ENCODE peak calls at places on chromosomes 13 and 19, in six cellular contexts. One of them, this sample, is unnamed.

GRCh38 chr19:33734913-33735312 is 61.8 kb upstream of the KCTD15 start:
- DNase-seq in stimulated activated CD4-positive, alpha-beta T cell treated with anti-CD3 and anti-CD28 coated beads, Interleukin-15, amount 100 ng/mL, for 48 hours: no peak
- DNase-seq in nephron progenitor cell: no peak
- DNase-seq in Daoy: no peak
- DNase-seq in lower leg skin: no peak
- DNase-seq in WTC11: no peak
- DNase-seq in this sample: no peak

GRCh38 chr19:6273701-6274601 is 5.8 kb downstream of the MLLT1 start:
- DNase-seq in WTC11: no peak
- DNase-seq in lower leg skin: peak; percentile 97
- DNase-seq in nephron progenitor cell: peak; percentile 38
- DNase-seq in stimulated activated CD4-positive, alpha-beta T cell treated with anti-CD3 and anti-CD28 coated beads, Interleukin-15, amount 100 ng/mL, for 48 hours: no peak
- DNase-seq in Daoy: peak; percentile 86
- DNase-seq in this sample: no peak

GRCh38 chr13:25473864-25474263 is 102.1 kb downstream of the ATP8A2 start:
- DNase-seq in WTC11: no peak
- DNase-seq in lower leg skin: no peak
- DNase-seq in Daoy: peak; percentile 29
- DNase-seq in nephron progenitor cell: no peak
- DNase-seq in stimulated activated CD4-positive, alpha-beta T cell treated with anti-CD3 and anti-CD28 coated beads, Interleukin-15, amount 100 ng/mL, for 48 hours: no peak
- DNase-seq in this sample: no peak

GRCh38 chr13:114115796-114116195 is 16.6 kb downstream of the RASA3 start:
- DNase-seq in nephron progenitor cell: no peak
- DNase-seq in lower leg skin: peak; percentile 76
- DNase-seq in stimulated activated CD4-positive, alpha-beta T cell treated with anti-CD3 and anti-CD28 coated beads, Interleukin-15, amount 100 ng/mL, for 48 hours: no peak
- DNase-seq in Daoy: no peak
- DNase-seq in WTC11: no peak
- DNase-seq in this sample: no peak

GRCh38 chr19:17504456-17504855 is 7.0 kb upstream of the PGLS start:
- DNase-seq in stimulated activated CD4-positive, alpha-beta T cell treated with anti-CD3 and anti-CD28 coated beads, Interleukin-15, amount 100 ng/mL, for 48 hours: no peak
- DNase-seq in lower leg skin: no peak
- DNase-seq in WTC11: no peak
- DNase-seq in Daoy: no peak
- DNase-seq in nephron progenitor cell: no peak
- DNase-seq in this sample: no peak

GRCh38 chr19:40802300-40803169 is 3.5 kb downstream of the EGLN2 start:
- DNase-seq in nephron progenitor cell: no peak
- DNase-seq in stimulated activated CD4-positive, alpha-beta T cell treated with anti-CD3 and anti-CD28 coated beads, Interleukin-15, amount 100 ng/mL, for 48 hours: no peak
- DNase-seq in Daoy: no peak
- DNase-seq in lower leg skin: peak; percentile 91
- DNase-seq in WTC11: no peak
- DNase-seq in this sample: peak; percentile 37

GRCh38 chr19:6828698-6829633 is 56.5 kb downstream of the VAV1 start:
- DNase-seq in nephron progenitor cell: no peak
- DNase-seq in WTC11: peak; percentile 36
- DNase-seq in Daoy: peak; percentile 75
- DNase-seq in lower leg skin: peak; percentile 74
- DNase-seq in stimulated activated CD4-positive, alpha-beta T cell treated with anti-CD3 and anti-CD28 coated beads, Interleukin-15, amount 100 ng/mL, for 48 hours: peak; percentile 47
- DNase-seq in this sample: peak; percentile 67

GRCh38 chr19:51012661-51013190 is 6.8 kb downstream of the KLK10 start:
- DNase-seq in stimulated activated CD4-positive, alpha-beta T cell treated with anti-CD3 and anti-CD28 coated beads, Interleukin-15, amount 100 ng/mL, for 48 hours: no peak
- DNase-seq in lower leg skin: no peak
- DNase-seq in WTC11: no peak
- DNase-seq in Daoy: no peak
- DNase-seq in nephron progenitor cell: no peak
- DNase-seq in this sample: no peak

GRCh38 chr13:107712145-107712544 is 503.2 kb downstream of the LIG4 start:
- DNase-seq in WTC11: no peak
- DNase-seq in stimulated activated CD4-positive, alpha-beta T cell treated with anti-CD3 and anti-CD28 coated beads, Interleukin-15, amount 100 ng/mL, for 48 hours: no peak
- DNase-seq in nephron progenitor cell: no peak
- DNase-seq in lower leg skin: no peak
- DNase-seq in Daoy: no peak
- DNase-seq in this sample: no peak

GRCh38 chr13:91398413-91399188 is at the start of gene GPC5:
- DNase-seq in stimulated activated CD4-positive, alpha-beta T cell treated with anti-CD3 and anti-CD28 coated beads, Interleukin-15, amount 100 ng/mL, for 48 hours: peak; percentile 69
- DNase-seq in nephron progenitor cell: peak; percentile 93
- DNase-seq in WTC11: peak; percentile 83
- DNase-seq in lower leg skin: peak; percentile 93
- DNase-seq in Daoy: peak; percentile 55
- DNase-seq in this sample: peak; percentile 78

GRCh38 chr19:9872618-9873242 is 37.6 kb downstream of the PIN1 start:
- DNase-seq in Daoy: no peak
- DNase-seq in stimulated activated CD4-positive, alpha-beta T cell treated with anti-CD3 and anti-CD28 coated beads, Interleukin-15, amount 100 ng/mL, for 48 hours: no peak
- DNase-seq in WTC11: no peak
- DNase-seq in nephron progenitor cell: no peak
- DNase-seq in lower leg skin: no peak
- DNase-seq in this sample: no peak

GRCh38 chr13:83879431-83880171 is 2.7 kb downstream of the SLITRK1 start:
- DNase-seq in stimulated activated CD4-positive, alpha-beta T cell treated with anti-CD3 and anti-CD28 coated beads, Interleukin-15, amount 100 ng/mL, for 48 hours: no peak
- DNase-seq in nephron progenitor cell: no peak
- DNase-seq in lower leg skin: peak; percentile 58
- DNase-seq in Daoy: no peak
- DNase-seq in WTC11: no peak
- DNase-seq in this sample: no peak

GRCh38 chr19:18294467-18294864 is 13.0 kb upstream of the JUND start:
- DNase-seq in Daoy: no peak
- DNase-seq in nephron progenitor cell: no peak
- DNase-seq in lower leg skin: peak; percentile 92
- DNase-seq in stimulated activated CD4-positive, alpha-beta T cell treated with anti-CD3 and anti-CD28 coated beads, Interleukin-15, amount 100 ng/mL, for 48 hours: peak; percentile 84
- DNase-seq in WTC11: peak; percentile 48
- DNase-seq in this sample: no peak

GRCh38 chr13:50616101-50616500 is 227.4 kb downstream of the DLEU7 start:
- DNase-seq in lower leg skin: no peak
- DNase-seq in Daoy: peak; percentile 22
- DNase-seq in nephron progenitor cell: no peak
- DNase-seq in stimulated activated CD4-positive, alpha-beta T cell treated with anti-CD3 and anti-CD28 coated beads, Interleukin-15, amount 100 ng/mL, for 48 hours: no peak
- DNase-seq in WTC11: no peak
- DNase-seq in this sample: no peak

GRCh38 chr13:93786846-93787245 is 560.2 kb downstream of the GPC6 start:
- DNase-seq in nephron progenitor cell: no peak
- DNase-seq in Daoy: no peak
- DNase-seq in WTC11: no peak
- DNase-seq in stimulated activated CD4-positive, alpha-beta T cell treated with anti-CD3 and anti-CD28 coated beads, Interleukin-15, amount 100 ng/mL, for 48 hours: no peak
- DNase-seq in lower leg skin: no peak
- DNase-seq in this sample: no peak

GRCh38 chr13:77698211-77699058 is 948 bp downstream of the SLAIN1 start:
- DNase-seq in WTC11: peak; percentile 55
- DNase-seq in Daoy: peak; percentile 39
- DNase-seq in nephron progenitor cell: peak; percentile 70
- DNase-seq in lower leg skin: peak; percentile 85
- DNase-seq in stimulated activated CD4-positive, alpha-beta T cell treated with anti-CD3 and anti-CD28 coated beads, Interleukin-15, amount 100 ng/mL, for 48 hours: peak; percentile 15
- DNase-seq in this sample: peak; percentile 75

GRCh38 chr13:45040626-45041025 is 51.3 kb downstream of the GPALPP1 start:
- DNase-seq in lower leg skin: no peak
- DNase-seq in nephron progenitor cell: no peak
- DNase-seq in WTC11: no peak
- DNase-seq in Daoy: peak; percentile 42
- DNase-seq in stimulated activated CD4-positive, alpha-beta T cell treated with anti-CD3 and anti-CD28 coated beads, Interleukin-15, amount 100 ng/mL, for 48 hours: no peak
- DNase-seq in this sample: no peak

GRCh38 chr19:45774765-45775164 is 5.7 kb upstream of the SIX5 start:
- DNase-seq in nephron progenitor cell: no peak
- DNase-seq in lower leg skin: no peak
- DNase-seq in WTC11: peak; percentile 84
- DNase-seq in Daoy: no peak
- DNase-seq in stimulated activated CD4-positive, alpha-beta T cell treated with anti-CD3 and anti-CD28 coated beads, Interleukin-15, amount 100 ng/mL, for 48 hours: no peak
- DNase-seq in this sample: no peak

GRCh38 chr19:40466219-40467006 is at the start of gene SPTBN4:
- DNase-seq in stimulated activated CD4-positive, alpha-beta T cell treated with anti-CD3 and anti-CD28 coated beads, Interleukin-15, amount 100 ng/mL, for 48 hours: peak; percentile 79
- DNase-seq in nephron progenitor cell: peak; percentile 37
- DNase-seq in lower leg skin: peak; percentile 90
- DNase-seq in Daoy: no peak
- DNase-seq in WTC11: no peak
- DNase-seq in this sample: no peak

GRCh38 chr13:48636550-48636949 is 17.2 kb upstream of the CYSLTR2 start:
- DNase-seq in stimulated activated CD4-positive, alpha-beta T cell treated with anti-CD3 and anti-CD28 coated beads, Interleukin-15, amount 100 ng/mL, for 48 hours: no peak
- DNase-seq in Daoy: no peak
- DNase-seq in nephron progenitor cell: no peak
- DNase-seq in WTC11: no peak
- DNase-seq in lower leg skin: no peak
- DNase-seq in this sample: no peak

GRCh38 chr13:54614729-54615128 is 1586.1 kb downstream of the OLFM4 start:
- DNase-seq in lower leg skin: no peak
- DNase-seq in WTC11: no peak
- DNase-seq in Daoy: no peak
- DNase-seq in stimulated activated CD4-positive, alpha-beta T cell treated with anti-CD3 and anti-CD28 coated beads, Interleukin-15, amount 100 ng/mL, for 48 hours: no peak
- DNase-seq in nephron progenitor cell: peak; percentile 11
- DNase-seq in this sample: no peak

This sample was measured in erythroblast.